ENCODE peak calls at places on chromosomes 6 and 20, in four cellular contexts. T is heart right ventricle, L is caudate nucleus, Q is psoas muscle. H is an unnamed sample.

GRCh38 chr6:147194652-147195403 is 9.4 kb upstream of the STXBP5 start:
- DNase-seq in L (no peak), T (no peak), Q (no peak), H (no peak)

GRCh38 chr6:35449287-35449881 is 2.8 kb upstream of the FANCE start:
- DNase-seq in L (no peak), Q (no peak), T (no peak), H (peak; percentile 8)

GRCh38 chr6:133916650-133917151 is 27.8 kb downstream of the TCF21 start:
- DNase-seq in Q (peak; percentile 91), T (peak; percentile 87), L (peak; percentile 66), H (peak; percentile 54)

GRCh38 chr20:25565578-25566157 is 19.7 kb downstream of the NINL start:
- DNase-seq in Q (no peak), T (no peak), L (no peak), H (no peak)

GRCh38 chr6:73579851-73580246 is 59.0 kb upstream of the EEF1A1 start:
- DNase-seq in Q (no peak), T (no peak), L (no peak), H (no peak)

GRCh38 chr6:44652551-44652950 is 265.0 kb downstream of the CDC5L start:
- DNase-seq in L (no peak), T (no peak), Q (no peak), H (no peak)

GRCh38 chr6:150410906-150411305 is 42.1 kb downstream of the IYD start:
- DNase-seq in L (no peak), Q (no peak), T (no peak), H (no peak)

GRCh38 chr6:70537266-70537665 is 29.5 kb upstream of the SDHAF4 start:
- DNase-seq in T (no peak), L (no peak), Q (no peak), H (no peak)

GRCh38 chr20:47127986-47128385 is 228.5 kb downstream of the ZMYND8 start:
- DNase-seq in T (no peak), L (no peak), Q (peak; percentile 52), H (no peak)

GRCh38 chr20:17822039-17822438 is 122.3 kb downstream of the BANF2 start:
- DNase-seq in Q (no peak), L (no peak), T (no peak), H (no peak)
- H3K27ac ChIP-seq in Q (no peak overlapping the region), L (no peak overlapping the region), T (no peak overlapping the region), H (no peak overlapping the region)

GRCh38 chr6:93787841-93788240 is 368.5 kb upstream of the EPHA7 start:
- DNase-seq in T (no peak), Q (no peak), L (no peak), H (no peak)
- H3K27ac ChIP-seq in T (no peak overlapping the region), Q (no peak overlapping the region), L (no peak overlapping the region), H (no peak overlapping the region)

DNA sequence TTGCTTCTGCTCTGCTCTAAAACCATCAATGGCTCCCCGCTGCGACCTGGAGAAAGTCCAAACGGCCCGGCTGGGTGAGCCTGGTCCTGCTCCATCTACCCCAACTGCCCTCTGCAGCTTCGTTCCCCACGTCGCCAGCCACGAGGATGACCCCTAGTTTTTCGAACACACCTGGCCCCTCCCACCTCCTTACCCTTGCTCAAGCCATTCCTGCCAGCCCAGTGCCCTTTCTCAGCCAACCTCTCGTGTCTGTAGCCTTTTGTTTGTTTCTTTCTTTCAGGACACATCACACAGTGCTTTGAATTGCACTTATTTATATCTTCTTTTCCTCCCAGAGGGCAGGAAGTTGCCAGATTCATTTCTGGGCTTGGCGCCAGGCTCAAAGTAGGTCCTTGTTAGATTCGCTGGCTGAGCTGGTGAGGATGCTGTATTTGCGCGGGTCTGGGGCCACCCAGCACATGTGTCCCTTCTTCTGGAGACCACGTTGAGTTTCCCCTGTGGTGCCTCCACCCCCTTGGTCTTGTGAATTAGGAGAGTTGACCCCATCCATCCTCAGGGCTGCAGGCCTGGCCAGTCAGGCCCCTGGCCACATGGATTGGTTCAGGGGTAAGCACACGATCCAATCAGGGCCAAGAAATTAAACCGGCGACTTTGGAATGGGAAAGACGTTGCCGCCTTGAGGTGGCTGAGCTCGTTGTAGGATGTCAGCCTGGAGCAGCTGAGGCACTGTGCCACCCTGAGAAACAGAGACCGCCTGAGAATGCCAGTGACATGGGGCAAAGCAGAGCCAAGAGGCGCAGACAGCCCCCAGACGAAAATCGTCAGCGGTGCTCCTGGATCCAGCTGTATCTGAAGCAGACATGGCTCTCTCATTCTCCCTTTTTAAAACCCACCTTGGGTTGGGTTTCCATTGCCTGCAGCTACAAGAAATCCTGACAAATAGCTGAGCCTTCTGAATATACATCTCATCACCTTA is 156.0 kb downstream of the CEBPB start:
- DNase-seq in L (no peak), Q (peak; percentile 94), T (peak; percentile 85), H (no peak)
- H3K27ac ChIP-seq in L (peak overlapping the region; percentile 38), Q (peak overlapping the region; percentile 63), T (peak overlapping the region; percentile 68), H (peak overlapping the region; percentile 46)

GRCh38 chr6:22627644-22628043 is 58.3 kb downstream of the HDGFL1 start:
- DNase-seq in T (no peak), Q (no peak), L (no peak), H (no peak)

GRCh38 chr6:22621701-22622100 is 52.3 kb downstream of the HDGFL1 start:
- DNase-seq in L (no peak), Q (no peak), T (no peak), H (no peak)

GRCh38 chr6:22621028-22621427 is 51.7 kb downstream of the HDGFL1 start:
- DNase-seq in L (no peak), T (no peak), Q (no peak), H (no peak)

GRCh38 chr6:22622390-22622789 is 53.0 kb downstream of the HDGFL1 start:
- DNase-seq in T (no peak), Q (no peak), L (no peak), H (no peak)
- H3K27ac ChIP-seq in T (peak overlapping the region; percentile 2), Q (no peak overlapping the region), L (no peak overlapping the region), H (no peak overlapping the region)

GRCh38 chr20:34525342-34525708 is 9.1 kb downstream of the DYNLRB1 start:
- DNase-seq in T (no peak), Q (no peak), L (no peak), H (no peak)

GRCh38 chr20:34526466-34526865 is 10.2 kb downstream of the DYNLRB1 start:
- DNase-seq in L (no peak), T (no peak), Q (no peak), H (no peak)

GRCh38 chr20:34524426-34524825 is 8.2 kb downstream of the DYNLRB1 start:
- DNase-seq in L (no peak), Q (no peak), T (no peak), H (no peak)

GRCh38 chr20:34527016-34527415 is 10.8 kb downstream of the DYNLRB1 start:
- DNase-seq in T (no peak), L (no peak), Q (no peak), H (no peak)

GRCh38 chr20:34525709-34526416 is 9.6 kb downstream of the DYNLRB1 start:
- DNase-seq in L (no peak), T (peak; percentile 65), Q (peak; percentile 92), H (no peak)
- H3K27ac ChIP-seq in L (peak overlapping the region; percentile 99), T (peak overlapping the region; percentile 64), Q (peak overlapping the region; percentile 79), H (peak overlapping the region; percentile 99)